ENCODE peak calls at places on chromosomes 5 and 9, in eight cellular contexts. K is T-helper 9 cell; S is HTR-8/SVneo; V is HS-5; M is activated CD4-positive, alpha-beta T cell treated with anti-CD3 and anti-CD28 coated beads, Interleukin-2, amount 10 ng/mL, durations not matched to agents 7 days and 5 days; T is NCI-H1092 treated with DMSO at 0.1 percent for 48 hours; I is left kidney; H is esophagus squamous epithelium. G is an unnamed sample.

GRCh38 chr5:64806537-64806936 is 37.8 kb downstream of the CWC27 start:
- DNase-seq in V (no peak), M (no peak), S (no peak), H (no peak), T (no peak), K (no peak), I (no peak), G (no peak)

GRCh38 chr5:126460977-126461376 is 37.8 kb downstream of the GRAMD2B start:
- DNase-seq in S (no peak), K (no peak), M (no peak), H (no peak), V (no peak), T (no peak), I (no peak), G (no peak)

GRCh38 chr5:146344155-146345118 is 5.8 kb downstream of the POU4F3 start:
- DNase-seq in K (no peak), M (no peak), S (no peak), I (peak), T (no peak), V (no peak), H (no peak), G (no peak)

GRCh38 chr9:35760651-35761050 is 6.6 kb upstream of the MSMP start:
- DNase-seq in K (no peak), M (no peak), H (no peak), V (no peak), T (peak), I (peak), S (no peak), G (peak)

GRCh38 chr5:1800470-1801060 is 642 bp upstream of the NDUFS6 start:
- DNase-seq in H (no peak), S (no peak), I (peak), M (peak), V (no peak), T (peak), K (peak), G (no peak)

GRCh38 chr9:34177906-34178697 is 741 bp upstream of the UBAP1 start:
- DNase-seq in M (no peak), H (no peak), S (no peak), K (no peak), V (no peak), T (peak), I (peak), G (no peak)

GRCh38 chr5:39906146-39906545 is 481.4 kb upstream of the DAB2 start:
- DNase-seq in H (no peak), T (no peak), K (no peak), S (peak), I (no peak), M (no peak), V (peak), G (no peak)

GRCh38 chr5:172901788-172902496 is 57.3 kb upstream of the RPL26L1 start:
- DNase-seq in H (no peak), M (no peak), V (no peak), K (no peak), S (peak), T (no peak), I (peak), G (no peak)

GRCh38 chr5:154375331-154376008 is 70.3 kb upstream of the SAP30L start:
- DNase-seq in T (no peak), H (no peak), S (no peak), I (no peak), K (no peak), V (no peak), M (no peak), G (no peak)

GRCh38 chr9:130939405-130939941 is 426 bp upstream of the FIBCD1 start:
- DNase-seq in I (peak), S (no peak), H (no peak), M (no peak), T (no peak), V (no peak), K (no peak), G (no peak)

GRCh38 chr5:139272471-139273321 is 20.8 kb upstream of the MATR3 start:
- DNase-seq in I (no peak), V (no peak), S (peak), H (no peak), M (peak), T (no peak), K (peak), G (peak)

GRCh38 chr5:3201121-3201520 is 394.5 kb upstream of the IRX1 start:
- DNase-seq in H (no peak), T (no peak), V (no peak), I (no peak), S (no peak), M (no peak), K (no peak), G (no peak)

GRCh38 chr9:23683476-23684095 is 142.5 kb downstream of the ELAVL2 start:
- DNase-seq in K (no peak), M (no peak), I (peak), T (no peak), H (no peak), V (no peak), S (no peak), G (no peak)

GRCh38 chr9:137406876-137407589 is 15.9 kb downstream of the EXD3 start:
- DNase-seq in K (peak), I (peak), M (peak), V (no peak), T (peak), H (no peak), S (no peak), G (no peak)

GRCh38 chr5:127338501-127338900 is 47.9 kb downstream of the MEGF10 start:
- DNase-seq in M (no peak), I (no peak), V (no peak), H (no peak), S (no peak), T (no peak), K (no peak), G (no peak)

GRCh38 chr5:133824661-133825254 is 143.7 kb downstream of the C5orf15 start:
- DNase-seq in K (no peak), V (no peak), S (no peak), M (no peak), T (no peak), H (no peak), I (peak), G (no peak)

GRCh38 chr9:3008091-3008490 is 164.2 kb upstream of the PUM3 start:
- DNase-seq in V (no peak), M (no peak), S (peak), K (no peak), H (no peak), I (no peak), T (peak), G (no peak)

GRCh38 chr9:128768581-128768980 is 3.1 kb downstream of the ZER1 start:
- DNase-seq in V (no peak), T (no peak), K (no peak), M (no peak), H (no peak), S (no peak), I (no peak), G (no peak)

GRCh38 chr9:74645007-74645639 is 148.0 kb downstream of the RORB start:
- DNase-seq in K (no peak), I (peak), V (peak), M (peak), H (no peak), S (no peak), T (peak), G (no peak)

GRCh38 chr5:76790632-76791290 is 28.1 kb upstream of the F2RL1 start:
- DNase-seq in K (no peak), H (no peak), S (peak), I (peak), V (peak), M (peak), T (no peak), G (no peak)

GRCh38 chr5:90996089-90996488 is 387.0 kb downstream of the ARRDC3 start:
- DNase-seq in K (no peak), S (no peak), T (no peak), I (no peak), H (no peak), M (no peak), V (no peak), G (no peak)

GRCh38 chr9:37485389-37486255 is at the start of gene POLR1E:
- DNase-seq in H (peak), T (peak), V (peak), K (peak), I (peak), M (peak), S (peak), G (peak)

GRCh38 chr5:16134204-16134603 is 45.4 kb downstream of the MARCHF11 start:
- DNase-seq in I (no peak), T (no peak), S (no peak), M (no peak), H (no peak), V (no peak), K (no peak), G (no peak)

GRCh38 chr9:114365194-114365593 is 22.6 kb downstream of the AKNA start:
- DNase-seq in S (no peak), K (no peak), I (no peak), T (no peak), H (no peak), M (no peak), V (no peak), G (no peak)

GRCh38 chr5:132228241-132229035 is 785 bp upstream of the P4HA2 start:
- DNase-seq in S (no peak), K (no peak), I (peak), H (no peak), T (no peak), V (no peak), M (no peak), G (no peak)

GRCh38 chr5:93831449-93831848 is 90.0 kb upstream of the POU5F2 start:
- DNase-seq in I (no peak), K (no peak), S (peak), H (no peak), M (no peak), T (no peak), V (peak), G (no peak)

GRCh38 chr9:104280711-104281110 is 186.6 kb downstream of the SMC2 start:
- DNase-seq in H (no peak), M (no peak), T (no peak), V (no peak), I (no peak), K (no peak), S (no peak), G (no peak)

GRCh38 chr5:109767184-109767995 is 77.7 kb downstream of the MAN2A1 start:
- DNase-seq in M (no peak), H (no peak), K (no peak), I (no peak), V (no peak), S (no peak), T (no peak), G (no peak)

GRCh38 chr9:114005371-114006154 is 72.5 kb downstream of the AMBP start:
- DNase-seq in I (no peak), T (no peak), V (no peak), M (peak), K (no peak), H (no peak), S (no peak), G (no peak)

GRCh38 chr5:172102913-172103629 is 85.0 kb downstream of the STK10 start:
- DNase-seq in T (no peak), K (no peak), I (peak), M (no peak), H (no peak), S (peak), V (peak), G (no peak)

GRCh38 chr5:147168578-147169327 is 66.1 kb upstream of the STK32A start:
- DNase-seq in V (peak), K (no peak), M (no peak), I (no peak), H (no peak), T (no peak), S (no peak), G (no peak)

GRCh38 chr9:91865041-91865440 is 85.0 kb downstream of the ROR2 start:
- DNase-seq in S (no peak), V (no peak), K (no peak), T (no peak), M (no peak), H (no peak), I (peak), G (no peak)

GRCh38 chr5:66255702-66256101 is 111.6 kb downstream of the SREK1 start:
- DNase-seq in S (no peak), H (no peak), T (no peak), V (no peak), I (no peak), K (no peak), M (no peak), G (no peak)

GRCh38 chr9:100573655-100574260 is 4.1 kb upstream of the CAVIN4 start:
- DNase-seq in M (no peak), H (no peak), V (no peak), S (no peak), I (no peak), T (no peak), K (no peak), G (no peak)

GRCh38 chr5:172189693-172190296 is 1.8 kb upstream of the STK10 start:
- DNase-seq in I (no peak), T (no peak), V (no peak), H (no peak), K (no peak), S (no peak), M (no peak), G (no peak)

GRCh38 chr9:127347831-127348699 is 48.9 kb upstream of the SLC2A8 start:
- DNase-seq in K (no peak), S (peak), H (no peak), M (no peak), T (no peak), V (peak), I (peak), G (no peak)

GRCh38 chr5:57219386-57219785 is 45.5 kb downstream of the GPBP1 start:
- DNase-seq in M (no peak), K (no peak), H (no peak), V (no peak), S (no peak), I (peak), T (no peak), G (no peak)

GRCh38 chr5:115979628-115980041 is 17.4 kb downstream of the LVRN start:
- DNase-seq in M (no peak), K (no peak), T (no peak), S (no peak), V (peak), I (peak), H (no peak), G (no peak)

GRCh38 chr9:15155826-15156225 is 151.2 kb downstream of the TTC39B start:
- DNase-seq in T (no peak), H (no peak), V (no peak), S (no peak), M (no peak), K (no peak), I (peak), G (no peak)

GRCh38 chr5:63916786-63917185 is 45.5 kb downstream of the HTR1A start:
- DNase-seq in H (no peak), V (peak), T (no peak), M (no peak), K (no peak), I (no peak), S (no peak), G (no peak)